ENCODE peak calls at places on chromosomes 1 and 21, in ten cellular contexts. D is OCI-LY7; O is right atrium auricular region; W is GM06990; F is PC-3; T is A673; S is AG10803; N is endothelial cell of umbilical vein; V is CD4-positive, alpha-beta T cell; G is NB4. P is an unnamed sample.

GRCh38 chr1:33825506-33825905 is 38.4 kb upstream of the HMGB4 start:
- DNase-seq in F (no peak), G (no peak), S (no peak), W (no peak), N (no peak), T (no peak), O (peak; percentile 21), V (no peak), D (no peak), P (no peak)

GRCh38 chr1:193140254-193140653 is 18.4 kb downstream of the CDC73 start:
- DNase-seq in O (no peak), F (no peak), W (no peak), G (no peak), T (no peak), D (no peak), S (no peak), V (no peak), N (no peak), P (no peak)

GRCh38 chr21:43758132-43758619 is 17.9 kb downstream of the CSTB start:
- DNase-seq in G (no peak), D (no peak), V (no peak), W (no peak), N (no peak), O (peak; percentile 82), S (peak; percentile 49), F (no peak), T (no peak), P (peak; percentile 33)

GRCh38 chr1:89607156-89607555 is 25.8 kb upstream of the LRRC8C start:
- DNase-seq in D (no peak), T (no peak), G (no peak), N (no peak), V (peak; percentile 52), S (no peak), W (no peak), O (no peak), F (no peak), P (no peak)

GRCh38 chr1:113976609-113977278 is 2.5 kb upstream of the OLFML3 start:
- DNase-seq in S (peak; percentile 66), F (peak; percentile 62), W (no peak), V (no peak), O (no peak), D (peak; percentile 30), T (peak; percentile 72), N (peak; percentile 68), G (peak; percentile 75), P (no peak)

GRCh38 chr1:81477704-81478103 is 323.0 kb upstream of the ADGRL2 start:
- DNase-seq in G (no peak), N (no peak), F (no peak), S (no peak), V (no peak), T (no peak), D (no peak), W (no peak), O (no peak), P (no peak)

GRCh38 chr1:183515002-183515689 is 42.8 kb downstream of the SMG7 start:
- DNase-seq in O (no peak), N (peak; percentile 78), F (peak; percentile 87), V (no peak), W (no peak), D (no peak), G (no peak), S (peak; percentile 57), T (no peak), P (peak; percentile 55)

GRCh38 chr1:6982443-6982842 is 197.2 kb downstream of the CAMTA1 start:
- DNase-seq in W (no peak), O (no peak), D (no peak), S (no peak), G (no peak), T (no peak), V (no peak), F (no peak), N (no peak), P (no peak)

GRCh38 chr1:53332833-53333232 is 5.0 kb upstream of the LRP8 start:
- DNase-seq in V (peak; percentile 8), S (no peak), N (no peak), G (no peak), O (no peak), T (no peak), W (no peak), F (no peak), D (no peak), P (no peak)

GRCh38 chr1:92094595-92094994 is 14.4 kb downstream of the BTBD8 start:
- DNase-seq in T (no peak), V (no peak), W (no peak), D (no peak), O (no peak), S (no peak), F (no peak), N (no peak), G (no peak), P (no peak)

GRCh38 chr1:67610450-67610849 is 74.6 kb upstream of the GADD45A start:
- DNase-seq in O (no peak), D (no peak), F (peak; percentile 5), G (no peak), N (no peak), V (no peak), W (no peak), T (no peak), S (no peak), P (no peak)

GRCh38 chr1:94648225-94649007 is 106.9 kb upstream of the F3 start:
- DNase-seq in G (peak; percentile 11), F (no peak), D (no peak), N (peak; percentile 6), T (peak; percentile 67), W (no peak), S (peak; percentile 99), V (no peak), O (peak; percentile 81), P (peak; percentile 80)

GRCh38 chr1:21350132-21350885 is 60.0 kb upstream of the ECE1 start:
- DNase-seq in O (no peak), T (no peak), D (no peak), V (no peak), S (no peak), G (no peak), N (no peak), F (no peak), W (no peak), P (no peak)

GRCh38 chr1:180911640-180912161 is 996 bp upstream of the KIAA1614 start:
- DNase-seq in G (no peak), F (no peak), S (peak; percentile 48), O (no peak), T (peak; percentile 30), V (no peak), N (no peak), D (no peak), W (no peak), P (no peak)

DNA sequence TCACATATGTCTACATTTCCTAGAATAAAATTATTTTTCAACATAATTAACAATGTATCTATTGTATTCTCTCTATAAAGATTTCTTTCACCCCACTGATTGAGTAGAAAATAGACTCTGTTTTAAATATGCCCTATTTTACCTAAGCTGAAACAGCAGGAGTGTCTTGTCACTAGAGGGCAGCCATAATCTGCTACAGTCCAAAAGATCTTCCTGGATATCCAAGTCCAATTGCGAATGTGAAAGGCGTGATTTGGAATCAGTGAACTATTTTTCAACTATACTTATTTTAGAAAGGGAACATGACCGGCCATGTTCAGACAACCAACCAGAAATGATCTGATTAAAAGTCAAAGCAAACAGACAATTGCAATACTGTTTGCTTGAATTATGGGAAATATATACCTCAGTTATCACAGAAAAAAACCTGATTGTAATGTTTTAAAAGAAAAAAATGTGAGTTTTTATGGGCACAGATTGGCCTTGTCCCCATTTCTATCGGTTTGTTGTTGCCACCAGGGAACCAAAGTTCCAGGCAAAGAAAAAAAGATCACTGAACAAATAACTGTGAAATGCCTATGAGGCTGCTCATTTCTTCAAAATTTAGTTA is 1211.0 kb upstream of the ADGRL4 start:
- DNase-seq in F (peak; percentile 73), G (peak; percentile 19), N (peak; percentile 48), V (no peak), S (peak; percentile 62), D (peak; percentile 0), T (peak; percentile 62), W (no peak), O (no peak), P (no peak)
- TF ChIP-seq CTCF in F (peak; percentile 84), G (peak; percentile 12), N (peak; percentile 43), V (no peak), S (peak; percentile 71), D (peak; percentile 68), T (peak; percentile 76), W (peak; percentile 41), O (no peak), P (peak; percentile 45)

DNA sequence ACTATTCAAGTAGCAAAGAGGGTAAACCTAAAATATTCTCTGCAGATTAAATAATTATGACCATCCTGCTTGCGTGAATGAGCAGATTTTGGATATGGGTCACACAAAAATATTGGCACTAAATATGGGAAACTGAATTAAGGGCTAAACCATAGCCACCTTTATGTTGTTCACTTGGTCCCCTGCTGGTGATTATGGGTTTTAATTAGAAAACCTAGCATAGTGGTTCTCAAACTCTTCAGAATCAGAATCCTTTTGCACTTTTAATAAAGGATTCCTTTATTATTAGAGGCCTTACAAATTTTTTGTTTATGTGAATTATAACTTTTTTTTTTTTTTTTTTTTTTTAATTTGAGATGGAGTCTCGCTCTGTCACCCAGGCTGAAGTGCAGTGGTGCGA is 38.5 kb upstream of the ZNHIT6 start:
- DNase-seq in F (no peak), T (no peak), V (no peak), D (no peak), N (no peak), O (no peak), G (no peak), S (no peak), W (no peak), P (no peak)
- TF ChIP-seq CTCF in F (peak; percentile 22), T (peak; percentile 13), V (no peak), D (no peak), N (no peak), O (no peak), G (no peak), S (no peak), W (no peak), P (no peak)

GRCh38 chr1:109808703-109809102 is 45.0 kb upstream of the EPS8L3 start:
- DNase-seq in N (no peak), D (no peak), S (no peak), W (no peak), G (no peak), F (no peak), V (peak; percentile 25), T (no peak), O (no peak), P (no peak)
- TF ChIP-seq CTCF in N (no peak), D (no peak), S (no peak), W (no peak), G (no peak), F (no peak), V (no peak), T (no peak), O (no peak), P (no peak)

DNA sequence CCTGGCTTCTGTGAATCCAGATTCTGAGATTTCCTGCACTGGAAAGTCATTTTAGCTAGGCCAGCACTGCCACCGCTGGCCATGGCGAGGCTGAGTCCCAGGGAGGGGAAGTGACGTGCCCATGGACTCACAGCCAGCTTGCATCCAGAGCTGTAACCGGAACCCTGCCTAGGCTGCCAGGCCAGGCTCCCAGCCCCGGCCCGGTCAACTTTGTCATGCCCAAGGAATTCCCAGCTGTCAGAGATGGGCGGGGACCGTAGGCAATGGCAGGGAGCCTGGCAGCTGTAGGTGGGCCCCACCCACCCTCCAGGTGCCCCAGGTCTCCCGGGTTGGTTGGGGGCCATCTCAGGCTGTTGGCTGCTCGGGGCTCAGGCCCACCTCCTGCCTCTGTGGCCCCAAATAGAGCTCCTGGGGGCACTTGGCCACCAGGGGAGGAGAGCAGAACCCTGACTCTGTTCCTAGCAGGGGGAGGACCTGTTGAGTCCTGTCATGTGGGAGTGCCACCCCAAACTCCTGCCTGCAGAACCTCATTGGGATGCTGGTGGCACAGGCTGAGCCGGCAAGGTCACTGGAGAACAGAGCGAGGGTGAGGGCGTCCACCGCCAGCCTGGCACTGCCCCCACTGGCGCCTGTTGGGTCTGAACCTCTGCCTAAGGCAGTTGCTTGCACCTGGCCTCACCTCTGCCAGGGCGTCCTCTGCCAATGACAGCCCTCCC is 57.8 kb downstream of the FOXO6 start:
- DNase-seq in G (no peak), W (no peak), S (peak; percentile 90), N (peak; percentile 67), F (peak; percentile 96), T (no peak), V (no peak), O (peak; percentile 93), D (no peak), P (peak; percentile 37)
- TF ChIP-seq CTCF in G (no peak), W (no peak), S (peak; percentile 21), N (peak; percentile 3), F (peak; percentile 39), T (no peak), V (no peak), O (no peak), D (no peak), P (peak; percentile 3)